ENCODE peak calls at places on chromosomes 2 and 18, in four cellular contexts. F is K562, H is GM12878, R is H1. J is an unnamed sample.

GRCh38 chr2:12352891-12353290 is 363.8 kb upstream of the TRIB2 start:
- DNase-seq in F (no peak), H (no peak), R (no peak), J (no peak)

GRCh38 chr2:26978061-26978596 is 7.7 kb downstream of the MAPRE3 start:
- DNase-seq in F (peak), H (no peak), R (no peak), J (peak)

GRCh38 chr2:113854970-113855740 is 34.7 kb upstream of the ACTR3 start:
- DNase-seq in F (no peak), H (no peak), R (no peak), J (no peak)

GRCh38 chr18:35045121-35045520 is 3.9 kb downstream of the MAPRE2 start:
- DNase-seq in F (no peak), H (no peak), R (no peak), J (peak)

GRCh38 chr2:240800241-240800640 is 19.8 kb downstream of the KIF1A start:
- DNase-seq in F (no peak), H (no peak), R (no peak), J (no peak)

GRCh38 chr18:59724116-59724515 is 26.9 kb upstream of the CCBE1 start:
- DNase-seq in F (no peak), H (no peak), R (no peak), J (no peak)

GRCh38 chr2:194333091-194333490 is 1323.9 kb upstream of the SLC39A10 start:
- DNase-seq in F (no peak), H (no peak), R (no peak), J (no peak)

GRCh38 chr18:457533-457932 is 43.0 kb downstream of the COLEC12 start:
- DNase-seq in F (no peak), H (no peak), R (no peak), J (no peak)

GRCh38 chr2:78304678-78305077 is 720.8 kb upstream of the REG3G start:
- DNase-seq in F (no peak), H (no peak), R (no peak), J (no peak)

DNA sequence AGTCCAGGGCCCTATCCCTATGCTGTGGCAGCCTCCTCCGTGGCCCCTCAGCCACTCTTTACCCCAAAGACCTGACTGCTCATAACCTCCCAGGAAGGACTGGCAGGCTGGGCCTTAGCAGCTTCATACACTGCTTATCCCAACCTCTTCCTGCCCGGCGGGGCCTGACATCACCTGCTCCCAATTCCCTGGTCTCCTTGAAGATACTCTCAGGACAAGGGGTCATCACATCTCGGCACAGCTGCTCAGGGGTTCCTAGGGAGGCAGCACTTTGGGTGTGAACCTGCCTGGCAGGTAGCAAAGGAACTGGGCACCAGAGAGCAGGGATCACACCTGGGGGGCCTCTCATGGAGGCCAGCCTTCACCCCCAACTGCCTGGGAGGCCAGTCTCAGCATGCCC is 68.5 kb downstream of the PLB1 start:
- DNase-seq in F (no peak), H (no peak), R (no peak), J (no peak)
- H3K4me2 ChIP-seq in F (no peak), H (no peak), R (no peak), J (no peak)

DNA sequence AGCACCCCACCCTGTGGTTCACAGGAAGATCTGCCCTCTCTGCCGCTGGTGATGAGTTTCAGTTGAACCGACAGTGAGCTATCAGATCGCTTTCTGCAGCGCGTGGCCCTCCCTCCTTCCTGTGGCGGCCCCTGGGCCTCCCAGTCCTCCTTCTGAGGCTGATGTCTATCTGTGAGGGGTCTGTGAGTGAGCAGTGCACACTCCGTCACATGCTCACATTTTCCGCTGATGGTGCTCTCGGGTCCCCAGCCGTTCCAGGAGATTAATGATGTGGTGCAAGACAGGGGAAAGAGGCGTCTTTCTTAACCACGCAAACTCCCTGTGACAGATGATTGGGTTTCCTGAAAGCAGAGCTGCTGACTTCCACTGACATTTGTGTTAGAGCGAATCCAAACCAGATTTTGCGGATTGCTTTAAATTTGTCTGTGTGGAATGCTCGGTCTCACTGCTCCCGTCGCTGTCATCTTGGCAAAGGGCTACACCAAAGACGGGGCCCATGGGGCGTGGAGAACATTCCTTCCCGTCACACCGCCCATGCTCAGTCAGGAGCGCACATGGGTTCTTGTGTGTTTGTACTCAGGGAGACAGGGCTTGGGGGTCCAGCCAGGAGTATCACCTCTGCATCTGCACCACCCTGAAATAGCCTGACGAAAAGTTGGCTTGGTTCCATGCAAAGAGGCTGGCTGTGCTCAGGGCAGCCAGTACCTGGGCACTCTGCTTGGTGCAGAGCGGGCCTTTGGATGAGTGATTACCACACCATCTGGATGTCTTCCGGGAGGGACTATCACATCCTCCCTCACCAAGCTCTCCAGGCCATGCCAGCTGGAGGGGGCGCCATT is 154.7 kb upstream of the HS6ST1 start:
- DNase-seq in F (no peak), H (peak), R (peak), J (no peak)
- TF ChIP-seq NRF1 in F (no peak), H (no peak), R (no peak), J (no peak)

GRCh38 chr2:72963423-72964145 is 46.3 kb downstream of the EMX1 start:
- DNase-seq in F (no peak), H (no peak), R (peak), J (peak)
- H3K4me2 ChIP-seq in F (no peak), H (no peak), R (peak), J (no peak)

DNA sequence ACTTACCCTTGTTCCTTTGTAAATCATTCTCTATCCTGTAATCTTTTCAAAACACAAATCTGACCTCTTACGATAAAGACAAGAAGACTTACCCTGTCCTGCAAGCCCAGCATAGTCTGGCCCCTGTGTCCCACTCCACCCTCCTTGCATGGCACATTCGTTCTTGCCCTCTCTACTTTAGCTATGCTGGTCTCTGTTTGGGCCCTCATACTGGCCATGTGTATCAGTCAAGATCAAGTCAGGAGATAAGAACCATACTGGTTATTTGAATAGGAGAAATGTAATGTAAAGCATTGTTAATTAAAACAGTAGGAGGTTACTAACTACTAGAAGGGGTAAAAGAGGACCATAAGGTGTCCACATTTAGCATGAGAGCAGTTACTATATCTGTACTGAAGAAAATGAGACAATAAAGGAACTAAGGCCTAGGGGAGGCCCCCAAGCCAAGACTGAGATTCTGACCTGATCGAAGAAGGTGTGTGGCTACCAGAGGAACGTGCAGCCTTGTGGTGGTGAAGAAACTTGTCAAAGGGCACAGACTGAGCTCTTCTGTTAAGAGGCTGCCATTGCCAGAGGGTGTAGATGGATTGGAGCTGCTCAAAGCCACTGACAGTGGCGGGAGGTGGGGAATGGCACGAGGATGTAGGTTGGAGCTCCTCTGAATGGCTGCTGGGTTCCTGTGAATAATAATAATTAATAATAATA is 80.8 kb downstream of the KCTD18 start:
- DNase-seq in F (no peak), H (no peak), R (no peak), J (no peak)
- TF ChIP-seq NRF1 in F (no peak), H (no peak), R (no peak), J (no peak)

J was measured in SK-N-SH.